ENCODE peak calls at places on chromosomes 11 and 22, in six cellular contexts. S is sciatic nerve; Q is T-helper 17 cell; A is aorta; D is CD4-positive, CD25-positive, alpha-beta regulatory T cell; N is right cardiac atrium. X is an unnamed sample.

GRCh38 chr11:68164437-68164836 is 43.2 kb upstream of the CHKA start:
- ATAC-seq in S (no peak), Q (no peak), A (no peak), D (no peak), N (no peak), X (no peak)

GRCh38 chr11:70311616-70312015 is 41.1 kb downstream of the PPFIA1 start:
- ATAC-seq in S (no peak), Q (no peak), A (no peak), D (no peak), N (no peak), X (no peak)

GRCh38 chr22:28017859-28018258 is 98.8 kb upstream of the PITPNB start:
- ATAC-seq in S (no peak), Q (no peak), A (no peak), D (no peak), N (no peak), X (no peak)

GRCh38 chr22:28103596-28103995 is 184.5 kb upstream of the PITPNB start:
- ATAC-seq in S (peak; percentile 50), Q (no peak), A (no peak), D (no peak), N (no peak), X (no peak)

GRCh38 chr11:15113381-15113780 is 1.3 kb upstream of the INSC start:
- ATAC-seq in S (no peak), Q (peak; percentile 72), A (no peak), D (peak; percentile 54), N (no peak), X (peak; percentile 97)

GRCh38 chr11:11218287-11218986 is 134.6 kb downstream of the CSNK2A3 start:
- ATAC-seq in S (peak; percentile 49), Q (no peak), A (no peak), D (no peak), N (peak; percentile 58), X (peak; percentile 59)

GRCh38 chr22:42357634-42358296 is 74.4 kb downstream of the NFAM1 start:
- ATAC-seq in S (no peak), Q (no peak), A (no peak), D (no peak), N (peak; percentile 8), X (no peak)

GRCh38 chr11:16867097-16867496 is 128.7 kb downstream of the C11orf58 start:
- ATAC-seq in S (no peak), Q (no peak), A (no peak), D (no peak), N (no peak), X (no peak)

GRCh38 chr22:49800408-49801238 is 27.1 kb downstream of the BRD1 start:
- ATAC-seq in S (peak; percentile 17), Q (no peak), A (no peak), D (no peak), N (peak; percentile 42), X (no peak)

GRCh38 chr11:108111126-108111525 is 10.2 kb upstream of the ACAT1 start:
- ATAC-seq in S (no peak), Q (no peak), A (no peak), D (no peak), N (no peak), X (no peak)

GRCh38 chr11:32332990-32333334 is 102.4 kb downstream of the WT1 start:
- ATAC-seq in S (peak; percentile 15), Q (peak; percentile 18), A (no peak), D (no peak), N (peak; percentile 27), X (no peak)

GRCh38 chr11:15288801-15289342 is 174.1 kb downstream of the INSC start:
- ATAC-seq in S (no peak), Q (no peak), A (no peak), D (no peak), N (no peak), X (no peak)

GRCh38 chr22:32024791-32025190 is 18.3 kb upstream of the SLC5A1 start:
- ATAC-seq in S (no peak), Q (no peak), A (no peak), D (no peak), N (no peak), X (no peak)

GRCh38 chr22:35619336-35620094 is 2.4 kb upstream of the MB start:
- ATAC-seq in S (no peak), Q (no peak), A (no peak), D (no peak), N (no peak), X (no peak)

GRCh38 chr11:86941077-86941870 is 13.9 kb downstream of the FZD4 start:
- ATAC-seq in S (peak; percentile 45), Q (no peak), A (peak; percentile 54), D (no peak), N (peak; percentile 8), X (no peak)

GRCh38 chr11:65059523-65059922 is 1.2 kb upstream of the NAALADL1 start:
- ATAC-seq in S (no peak), Q (no peak), A (no peak), D (no peak), N (no peak), X (no peak)

GRCh38 chr11:11420512-11420911 is 67.5 kb upstream of the CSNK2A3 start:
- ATAC-seq in S (no peak), Q (no peak), A (no peak), D (no peak), N (peak; percentile 53), X (no peak)

GRCh38 chr11:43955381-43956118 is 13.1 kb downstream of the C11orf96 start:
- ATAC-seq in S (no peak), Q (no peak), A (peak; percentile 37), D (no peak), N (no peak), X (no peak)

GRCh38 chr11:64216879-64217278 is 9.1 kb downstream of the TRPT1 start:
- ATAC-seq in S (no peak), Q (no peak), A (no peak), D (no peak), N (no peak), X (no peak)

GRCh38 chr11:1701041-1701807 is 4.2 kb downstream of the KRTAP5-6 start:
- ATAC-seq in S (peak; percentile 55), Q (no peak), A (no peak), D (no peak), N (no peak), X (no peak)

GRCh38 chr11:75068993-75069392 is 27.7 kb downstream of the OR2AT4 start:
- ATAC-seq in S (no peak), Q (no peak), A (no peak), D (no peak), N (no peak), X (no peak)

GRCh38 chr11:57501951-57502350 is 13.6 kb downstream of the SLC43A1 start:
- ATAC-seq in S (no peak), Q (no peak), A (no peak), D (no peak), N (no peak), X (no peak)

GRCh38 chr11:110919241-110919893 is 207.1 kb upstream of the ARHGAP20 start:
- ATAC-seq in S (peak; percentile 46), Q (no peak), A (no peak), D (no peak), N (no peak), X (peak; percentile 58)

GRCh38 chr22:45688606-45689080 is 17.0 kb downstream of the ATXN10 start:
- ATAC-seq in S (no peak), Q (no peak), A (peak; percentile 70), D (no peak), N (peak; percentile 76), X (no peak)

GRCh38 chr22:44889233-44889878 is 120.4 kb downstream of the PHF21B start:
- ATAC-seq in S (no peak), Q (no peak), A (no peak), D (no peak), N (peak; percentile 27), X (no peak)

GRCh38 chr11:1507381-1508140 is 21.0 kb upstream of the MOB2 start:
- ATAC-seq in S (peak; percentile 11), Q (no peak), A (peak; percentile 63), D (no peak), N (peak; percentile 4), X (no peak)

GRCh38 chr11:19243601-19244000 is 2.9 kb upstream of the E2F8 start:
- ATAC-seq in S (no peak), Q (no peak), A (no peak), D (no peak), N (no peak), X (no peak)

GRCh38 chr11:3157381-3158130 is 7.6 kb downstream of the OSBPL5 start:
- ATAC-seq in S (no peak), Q (no peak), A (no peak), D (no peak), N (no peak), X (no peak)

GRCh38 chr11:25163421-25163820 is 666.6 kb downstream of the LUZP2 start:
- ATAC-seq in S (peak; percentile 81), Q (no peak), A (no peak), D (no peak), N (no peak), X (no peak)

GRCh38 chr22:29385748-29386147 is 2.6 kb downstream of the AP1B1 start:
- ATAC-seq in S (peak; percentile 31), Q (peak; percentile 12), A (no peak), D (no peak), N (no peak), X (peak; percentile 90)

GRCh38 chr22:46746620-46747019 is 8.6 kb upstream of the CERK start:
- ATAC-seq in S (no peak), Q (no peak), A (no peak), D (no peak), N (no peak), X (no peak)

GRCh38 chr22:37187552-37187890 is 526 bp downstream of the C1QTNF6 start:
- ATAC-seq in S (peak; percentile 67), Q (no peak), A (peak; percentile 43), D (no peak), N (peak; percentile 47), X (no peak)

GRCh38 chr11:46693597-46694012 is 6.8 kb downstream of the ARHGAP1 start:
- ATAC-seq in S (no peak), Q (no peak), A (peak; percentile 55), D (no peak), N (peak; percentile 7), X (no peak)

GRCh38 chr11:114208371-114208770 is 87.8 kb upstream of the NNMT start:
- ATAC-seq in S (no peak), Q (peak; percentile 95), A (no peak), D (peak; percentile 99), N (no peak), X (no peak)

GRCh38 chr11:58164389-58164788 is 24.5 kb upstream of the OR9Q2 start:
- ATAC-seq in S (no peak), Q (no peak), A (no peak), D (no peak), N (no peak), X (no peak)

GRCh38 chr11:9797300-9797699 is 133.4 kb downstream of the SWAP70 start:
- ATAC-seq in S (peak; percentile 63), Q (no peak), A (no peak), D (no peak), N (no peak), X (no peak)